ENCODE peak calls at places on chromosomes 1 and 21, in eight cellular contexts. V is SK-N-SH; L is CD8-positive, alpha-beta memory T cell; P is HCT116; F is right atrium auricular region; S is MM.1S; A is lower lobe of right lung; Y is spleen. D is an unnamed sample.
A peak's percentile ranks its signal among the peaks of the same experiment; 100 is the strongest.

GRCh38 chr1:230069813-230070212 is 2.8 kb downstream of the GALNT2 start:
- DNase-seq in V (no peak), L (no peak), P (no peak), F (peak; percentile 30), S (no peak), A (no peak), Y (no peak), D (peak; percentile 55)

GRCh38 chr1:219265026-219265515 is 91.4 kb downstream of the LYPLAL1 start:
- DNase-seq in V (no peak), L (no peak), P (no peak), F (no peak), S (no peak), A (no peak), Y (no peak), D (peak; percentile 6)

GRCh38 chr1:64965239-64966157 is 851 bp downstream of the JAK1 start:
- DNase-seq in V (peak; percentile 56), L (peak; percentile 73), P (no peak), F (peak; percentile 71), S (peak; percentile 86), A (peak; percentile 88), Y (peak; percentile 95), D (no peak)

GRCh38 chr1:1325288-1326074 is 879 bp downstream of the CPTP start:
- DNase-seq in V (no peak), L (no peak), P (no peak), F (no peak), S (peak; percentile 38), A (no peak), Y (no peak), D (no peak)

GRCh38 chr1:227945891-227946623 is 1.7 kb downstream of the WNT9A start:
- DNase-seq in V (peak; percentile 25), L (no peak), P (peak; percentile 77), F (peak; percentile 80), S (peak; percentile 66), A (peak; percentile 84), Y (peak; percentile 88), D (peak; percentile 78)

GRCh38 chr1:959730-960039 is 629 bp upstream of the NOC2L start:
- DNase-seq in V (no peak), L (no peak), P (no peak), F (no peak), S (no peak), A (no peak), Y (no peak), D (no peak)

GRCh38 chr1:100305954-100306353 is 39.9 kb downstream of the RTCA start:
- DNase-seq in V (no peak), L (no peak), P (no peak), F (no peak), S (no peak), A (no peak), Y (no peak), D (no peak)

GRCh38 chr1:101166583-101167120 is 70.2 kb upstream of the S1PR1 start:
- DNase-seq in V (no peak), L (no peak), P (no peak), F (no peak), S (no peak), A (no peak), Y (no peak), D (no peak)

GRCh38 chr1:159838715-159839114 is 12.0 kb downstream of the SLAMF8 start:
- DNase-seq in V (no peak), L (no peak), P (no peak), F (no peak), S (no peak), A (no peak), Y (no peak), D (no peak)

GRCh38 chr1:96049759-96050409 is 671.7 kb upstream of the PTBP2 start:
- DNase-seq in V (no peak), L (no peak), P (no peak), F (no peak), S (peak; percentile 6), A (no peak), Y (no peak), D (peak; percentile 6)

GRCh38 chr1:226596531-226597165 is 48.1 kb downstream of the STUM start:
- DNase-seq in V (no peak), L (no peak), P (no peak), F (no peak), S (no peak), A (no peak), Y (peak; percentile 61), D (no peak)

GRCh38 chr1:164659621-164660414 is 100.8 kb downstream of the PBX1 start:
- DNase-seq in V (no peak), L (no peak), P (peak; percentile 33), F (no peak), S (no peak), A (peak; percentile 55), Y (no peak), D (peak; percentile 34)

GRCh38 chr1:107145637-107146036 is 4.8 kb downstream of the NTNG1 start:
- DNase-seq in V (no peak), L (no peak), P (no peak), F (no peak), S (no peak), A (no peak), Y (no peak), D (no peak)

GRCh38 chr1:22259581-22260282 is 116.8 kb upstream of the WNT4 start:
- DNase-seq in V (no peak), L (no peak), P (no peak), F (no peak), S (no peak), A (peak; percentile 68), Y (no peak), D (no peak)

GRCh38 chr1:209854196-209854595 is 26.4 kb downstream of the UTP25 start:
- DNase-seq in V (peak; percentile 30), L (no peak), P (no peak), F (no peak), S (no peak), A (no peak), Y (no peak), D (no peak)

GRCh38 chr1:31306278-31306677 is 9.4 kb downstream of the ZCCHC17 start:
- DNase-seq in V (no peak), L (no peak), P (peak; percentile 16), F (no peak), S (no peak), A (no peak), Y (no peak), D (peak; percentile 65)

GRCh38 chr1:235648954-235649721 is 446 bp downstream of the GNG4 start:
- DNase-seq in V (peak; percentile 69), L (peak; percentile 59), P (no peak), F (peak; percentile 59), S (peak; percentile 19), A (peak; percentile 70), Y (peak; percentile 82), D (no peak)

GRCh38 chr1:176494436-176494835 is 31.5 kb downstream of the PAPPA2 start:
- DNase-seq in V (no peak), L (no peak), P (no peak), F (no peak), S (no peak), A (no peak), Y (no peak), D (no peak)

GRCh38 chr1:73044241-73044640 is 761.9 kb upstream of the NEGR1 start:
- DNase-seq in V (no peak), L (no peak), P (no peak), F (no peak), S (no peak), A (no peak), Y (no peak), D (no peak)

GRCh38 chr1:150508982-150509381 is 1.1 kb downstream of the ECM1 start:
- DNase-seq in V (no peak), L (no peak), P (no peak), F (no peak), S (no peak), A (peak; percentile 26), Y (peak; percentile 41), D (no peak)

GRCh38 chr21:26849428-26850115 is 4.4 kb upstream of the ADAMTS1 start:
- DNase-seq in V (peak; percentile 45), L (no peak), P (peak; percentile 6), F (no peak), S (peak; percentile 62), A (no peak), Y (no peak), D (peak; percentile 37)

GRCh38 chr1:116971481-116971880 is 30.1 kb upstream of the CD101 start:
- DNase-seq in V (peak; percentile 33), L (no peak), P (no peak), F (no peak), S (no peak), A (no peak), Y (no peak), D (no peak)

GRCh38 chr1:181525104-181525721 is 41.9 kb downstream of the CACNA1E start:
- DNase-seq in V (no peak), L (no peak), P (no peak), F (no peak), S (no peak), A (no peak), Y (no peak), D (no peak)

GRCh38 chr1:5165747-5166146 is 511.3 kb downstream of the AJAP1 start:
- DNase-seq in V (no peak), L (no peak), P (no peak), F (no peak), S (no peak), A (no peak), Y (no peak), D (no peak)
- H3K4me1 ChIP-seq in V (peaks cover 6% of the 10 kb centered on the region), L (no peaks in the 10 kb centered on the region), P (no peaks in the 10 kb centered on the region), F (no peaks in the 10 kb centered on the region), S (no peaks in the 10 kb centered on the region), A (no peaks in the 10 kb centered on the region), Y (no peaks in the 10 kb centered on the region), D (no peaks in the 10 kb centered on the region)

DNA sequence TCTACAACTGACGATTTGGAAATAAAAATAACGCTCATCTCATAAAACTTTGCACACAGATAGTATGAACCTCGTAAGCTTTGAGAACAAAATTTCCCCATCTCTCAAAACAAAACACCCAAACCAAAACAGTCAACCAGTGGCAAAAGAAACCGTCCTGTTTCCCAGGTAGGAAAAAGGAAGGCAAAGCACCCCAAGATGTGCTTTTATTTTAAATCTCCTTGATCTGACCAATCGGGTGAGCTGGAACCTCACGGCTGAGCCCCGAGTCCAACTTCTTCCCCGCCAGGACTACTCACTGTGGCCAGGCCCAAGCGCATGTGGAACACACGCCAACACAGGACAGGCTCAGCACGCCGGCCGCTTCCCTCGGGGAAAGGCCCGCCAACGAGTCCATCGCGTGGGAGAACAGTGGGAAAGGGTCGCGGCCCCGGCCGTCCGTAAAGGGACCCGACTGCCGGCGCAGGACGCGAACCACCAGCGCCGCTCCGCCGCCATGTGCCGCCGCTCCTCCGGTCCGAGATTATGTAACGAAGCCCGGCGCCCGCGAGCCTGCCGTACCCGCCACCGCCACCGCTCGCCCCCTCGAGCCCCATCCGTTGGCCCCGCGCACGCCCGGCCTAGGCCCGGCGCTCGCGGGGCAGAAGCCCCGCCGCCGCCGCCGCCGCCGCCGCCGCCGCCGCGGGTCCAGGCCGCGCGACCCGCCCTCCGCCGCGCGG is 759 bp downstream of the AHCTF1 start:
- DNase-seq in V (peak; percentile 64), L (peak; percentile 39), P (no peak), F (peak; percentile 67), S (peak; percentile 68), A (peak; percentile 73), Y (peak; percentile 93), D (peak; percentile 56)
- H3K4me1 ChIP-seq in V (peaks cover 3% of the 10 kb centered on the region), L (peaks cover 26% of the 10 kb centered on the region), P (peaks cover 12% of the 10 kb centered on the region), F (no peaks in the 10 kb centered on the region), S (no peaks in the 10 kb centered on the region), A (peaks cover 14% of the 10 kb centered on the region), Y (peaks cover 33% of the 10 kb centered on the region), D (no peaks in the 10 kb centered on the region)

GRCh38 chr1:87803395-87803794 is 474.7 kb downstream of the LMO4 start:
- DNase-seq in V (no peak), L (no peak), P (no peak), F (no peak), S (no peak), A (no peak), Y (no peak), D (no peak)
- H3K4me1 ChIP-seq in V (no peaks in the 10 kb centered on the region), L (no peaks in the 10 kb centered on the region), P (peaks cover 24% of the 10 kb centered on the region), F (no peaks in the 10 kb centered on the region), S (no peaks in the 10 kb centered on the region), A (no peaks in the 10 kb centered on the region), Y (no peaks in the 10 kb centered on the region), D (peaks cover 19% of the 10 kb centered on the region)

GRCh38 chr1:41383094-41383852 is 22.0 kb downstream of the FOXO6 start:
- DNase-seq in V (no peak), L (no peak), P (no peak), F (no peak), S (no peak), A (no peak), Y (no peak), D (peak; percentile 28)
- H3K4me1 ChIP-seq in V (peaks cover 44% of the 10 kb centered on the region), L (no peaks in the 10 kb centered on the region), P (peaks cover 38% of the 10 kb centered on the region), F (no peaks in the 10 kb centered on the region), S (no peaks in the 10 kb centered on the region), A (peaks cover 33% of the 10 kb centered on the region), Y (peaks cover 22% of the 10 kb centered on the region), D (no peaks in the 10 kb centered on the region)

D was measured in foreskin keratinocyte.